ENCODE peak calls at places on chromosomes 5 and 9, in ten cellular contexts. H is left lung; N is A673; W is CD8-positive, alpha-beta T cell; D is ovary; I is sigmoid colon; C is mammary epithelial cell; L is uterus; T is heart right ventricle; U is SK-N-SH. Z is an unnamed sample.
A peak's percentile ranks its signal among the peaks of the same experiment; 100 is the strongest.

GRCh38 chr5:51465165-51465564 is 81.9 kb downstream of the ISL1 start:
- DNase-seq in D (no peak), W (no peak), L (no peak), I (no peak), T (no peak), U (peak; percentile 40), N (no peak), H (no peak), C (no peak), Z (no peak)

GRCh38 chr9:135221951-135222631 is 134.6 kb downstream of the OLFM1 start:
- DNase-seq in W (no peak), T (peak; percentile 5), N (no peak), I (peak; percentile 50), H (no peak), L (no peak), U (peak; percentile 68), D (no peak), C (no peak), Z (peak; percentile 38)

GRCh38 chr9:137029058-137029922 is 1.3 kb upstream of the ABCA2 start:
- DNase-seq in D (peak; percentile 80), U (peak; percentile 90), T (peak; percentile 88), W (peak; percentile 70), C (peak; percentile 50), L (peak; percentile 65), N (peak; percentile 56), H (peak; percentile 96), I (peak; percentile 84), Z (peak; percentile 85)

GRCh38 chr5:138149530-138149929 is 10.3 kb upstream of the NME5 start:
- DNase-seq in W (no peak), T (no peak), I (no peak), D (no peak), U (no peak), H (no peak), C (no peak), N (peak; percentile 15), L (no peak), Z (no peak)

GRCh38 chr9:2018764-2019548 is 3.8 kb downstream of the SMARCA2 start:
- DNase-seq in W (peak; percentile 23), N (no peak), D (no peak), L (no peak), H (no peak), T (no peak), I (no peak), C (peak; percentile 3), U (no peak), Z (no peak)

GRCh38 chr5:137114529-137114928 is 384.6 kb downstream of the SPOCK1 start:
- DNase-seq in W (no peak), U (peak; percentile 37), C (peak; percentile 33), T (no peak), L (no peak), H (no peak), I (no peak), D (no peak), N (peak; percentile 19), Z (no peak)

GRCh38 chr5:108148715-108149139 is 233.2 kb downstream of the FBXL17 start:
- DNase-seq in T (no peak), D (no peak), I (no peak), L (no peak), H (no peak), N (peak; percentile 15), C (peak; percentile 9), U (peak; percentile 24), W (no peak), Z (no peak)

GRCh38 chr9:84137968-84138367 is 157.4 kb downstream of the RMI1 start:
- DNase-seq in U (no peak), N (no peak), D (no peak), H (no peak), C (peak; percentile 90), W (no peak), T (no peak), L (no peak), I (no peak), Z (no peak)

GRCh38 chr5:168227973-168228615 is 63.4 kb upstream of the WWC1 start:
- DNase-seq in I (no peak), N (no peak), D (no peak), H (no peak), L (no peak), W (no peak), T (no peak), U (no peak), C (no peak), Z (no peak)

GRCh38 chr5:142110046-142110531 is 1.5 kb downstream of the NDFIP1 start:
- DNase-seq in W (no peak), L (peak; percentile 26), I (peak; percentile 71), D (no peak), H (no peak), N (peak; percentile 36), U (peak; percentile 43), T (no peak), C (no peak), Z (no peak)

GRCh38 chr9:22657713-22658112 is 211.1 kb downstream of the DMRTA1 start:
- DNase-seq in W (no peak), D (no peak), T (no peak), N (no peak), L (no peak), U (no peak), H (no peak), C (no peak), I (no peak), Z (no peak)

GRCh38 chr5:149748471-149749094 is 18.5 kb downstream of the PPARGC1B start:
- DNase-seq in I (no peak), U (no peak), D (no peak), N (no peak), L (no peak), W (no peak), C (no peak), T (no peak), H (no peak), Z (no peak)

DNA sequence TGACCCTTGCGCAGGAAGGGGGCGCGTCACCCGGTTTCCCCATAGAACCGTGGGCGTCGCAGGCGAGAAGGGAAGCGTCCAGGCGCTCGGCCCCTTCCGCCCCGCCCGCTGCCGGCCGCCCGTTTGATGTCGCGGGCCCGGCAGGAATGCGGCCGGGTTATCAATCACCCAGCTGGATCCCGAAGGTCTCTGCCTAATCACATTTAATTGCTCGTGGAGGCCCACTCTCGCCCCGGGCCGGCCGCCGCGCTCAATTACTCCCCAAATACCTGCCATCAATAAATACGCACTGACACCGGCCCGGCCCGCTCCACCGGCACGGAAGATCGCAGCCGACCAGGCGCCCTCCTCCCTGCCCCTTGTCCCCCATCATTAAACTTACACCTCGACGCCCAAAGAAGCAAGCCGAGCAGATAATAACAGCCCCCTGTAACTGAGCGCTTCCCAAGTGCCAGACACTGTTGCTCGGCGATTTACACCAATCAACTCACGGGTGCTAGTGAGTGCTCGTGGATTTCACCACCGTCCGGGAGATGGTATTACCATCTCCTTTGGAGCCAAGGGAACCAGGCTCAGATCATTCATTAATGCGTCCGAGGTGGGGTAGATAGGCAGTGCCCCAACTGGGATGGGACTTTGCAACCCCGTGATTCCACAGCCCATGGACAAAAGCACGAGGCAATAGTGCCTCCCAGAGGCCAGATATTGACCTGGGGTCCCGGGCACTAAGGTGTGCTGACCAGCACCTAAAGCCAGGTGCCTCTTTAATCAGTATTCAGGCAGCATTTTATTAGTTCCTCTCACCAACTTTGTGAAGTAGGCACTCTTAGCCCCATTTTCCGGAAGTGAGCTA is 11.3 kb downstream of the MSX2 start:
- DNase-seq in D (no peak), H (peak; percentile 65), C (no peak), I (no peak), W (no peak), U (peak; percentile 89), T (no peak), N (no peak), L (no peak), Z (no peak)
- H3K4me1 ChIP-seq in D (no peaks in the 10 kb centered on the region), H (no peaks in the 10 kb centered on the region), C (peaks cover 8% of the 10 kb centered on the region), I (peaks cover 21% of the 10 kb centered on the region), W (no peaks in the 10 kb centered on the region), U (peaks cover 12% of the 10 kb centered on the region), T (no peaks in the 10 kb centered on the region), N (no peaks in the 10 kb centered on the region), L (no peaks in the 10 kb centered on the region), Z (peaks cover 10% of the 10 kb centered on the region)

DNA sequence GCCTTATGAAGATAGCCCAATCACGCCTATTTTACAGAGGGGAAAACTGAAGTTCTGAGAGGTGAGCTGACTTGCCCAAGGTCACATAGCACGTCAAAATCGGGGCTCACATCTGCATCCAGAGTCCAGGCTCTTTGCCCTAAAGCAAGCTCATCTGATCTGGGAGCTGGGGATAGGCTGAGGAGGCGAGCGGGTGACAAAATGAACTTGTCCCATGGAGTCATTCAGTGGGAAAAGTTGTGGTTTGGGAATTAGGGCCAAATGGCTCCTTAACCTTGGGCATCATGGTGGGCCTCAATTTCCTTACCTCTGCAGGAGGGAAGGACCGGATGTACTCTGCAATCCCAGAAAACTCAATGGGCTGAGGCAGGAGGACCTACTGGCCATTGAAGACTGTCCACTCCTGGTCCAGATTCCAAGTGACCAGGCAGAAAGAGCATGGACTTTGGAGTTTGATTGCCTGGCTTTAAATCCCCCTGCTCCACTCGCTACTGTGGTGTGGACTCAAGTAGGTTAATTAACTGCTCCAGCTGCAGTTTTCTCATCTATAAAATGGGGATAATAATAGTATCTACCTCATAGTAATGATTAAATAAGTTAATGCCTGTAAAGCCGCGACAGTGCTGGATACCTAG is 160.4 kb downstream of the RGS3 start:
- DNase-seq in C (no peak), N (no peak), I (no peak), W (no peak), T (no peak), L (no peak), H (no peak), U (no peak), D (peak; percentile 10), Z (no peak)
- H3K4me1 ChIP-seq in C (peaks cover 41% of the 10 kb centered on the region), N (peaks cover 38% of the 10 kb centered on the region), I (peaks cover 36% of the 10 kb centered on the region), W (no peaks in the 10 kb centered on the region), T (peaks cover 67% of the 10 kb centered on the region), L (peaks cover 5% of the 10 kb centered on the region), H (peaks cover 23% of the 10 kb centered on the region), U (peaks cover 36% of the 10 kb centered on the region), D (peaks cover 15% of the 10 kb centered on the region), Z (peaks cover 20% of the 10 kb centered on the region)

DNA sequence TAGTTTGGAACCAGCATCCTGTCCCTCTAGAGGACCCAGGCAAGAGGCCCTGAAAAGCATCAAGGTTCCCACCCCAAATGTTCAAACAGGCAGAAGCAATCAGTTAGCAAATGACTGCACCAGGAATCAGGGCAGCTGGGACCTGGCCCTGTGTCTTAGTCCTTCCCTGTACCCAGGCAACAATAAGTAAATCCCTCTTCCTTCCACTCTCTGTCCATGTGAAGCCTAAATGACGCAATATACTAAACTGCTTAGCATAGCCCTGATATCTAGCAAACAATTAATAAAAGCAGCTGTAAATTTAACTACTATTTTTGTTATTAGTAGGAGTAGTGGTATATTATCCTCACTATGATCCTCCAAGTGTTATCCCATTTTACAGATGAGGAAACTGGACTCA is 13.1 kb upstream of the ADRA1B start:
- DNase-seq in D (no peak), T (no peak), W (no peak), C (no peak), N (no peak), U (no peak), I (no peak), L (no peak), H (no peak), Z (no peak)
- H3K4me1 ChIP-seq in D (no peaks in the 10 kb centered on the region), T (no peaks in the 10 kb centered on the region), W (no peaks in the 10 kb centered on the region), C (peaks cover 81% of the 10 kb centered on the region), N (no peaks in the 10 kb centered on the region), U (peaks cover 4% of the 10 kb centered on the region), I (no peaks in the 10 kb centered on the region), L (no peaks in the 10 kb centered on the region), H (no peaks in the 10 kb centered on the region), Z (peaks cover 4% of the 10 kb centered on the region)

GRCh38 chr5:68884893-68885292 is 208.9 kb upstream of the SLC30A5 start:
- DNase-seq in H (no peak), L (no peak), D (no peak), I (no peak), T (no peak), C (peak; percentile 11), U (peak; percentile 36), W (no peak), N (peak; percentile 49), Z (no peak)
- H3K4me1 ChIP-seq in H (no peaks in the 10 kb centered on the region), L (no peaks in the 10 kb centered on the region), D (no peaks in the 10 kb centered on the region), I (no peaks in the 10 kb centered on the region), T (no peaks in the 10 kb centered on the region), C (no peaks in the 10 kb centered on the region), U (peaks cover 9% of the 10 kb centered on the region), W (peaks cover 18% of the 10 kb centered on the region), N (no peaks in the 10 kb centered on the region), Z (no peaks in the 10 kb centered on the region)

Z was measured in lower lobe of right lung.